ENCODE peak calls at places on chromosomes 3 and 15, in nine cellular contexts. W, V, G, F, C, Z, X, E and Q are unnamed samples.
A peak's percentile ranks its signal among the peaks of the same experiment; 100 is the strongest.

GRCh38 chr3:55185380-55185779 is 257.5 kb upstream of the LRTM1 start:
- DNase-seq in V (no peak), C (no peak), G (peak; percentile 61), W (no peak), E (no peak), X (no peak), Z (no peak), F (no peak), Q (no peak)

GRCh38 chr3:171266034-171266805 is 194.0 kb downstream of the TNIK start:
- DNase-seq in F (no peak), E (no peak), C (no peak), X (no peak), V (no peak), Z (no peak), G (no peak), W (no peak), Q (no peak)

GRCh38 chr3:134976948-134977347 is 181.9 kb downstream of the EPHB1 start:
- DNase-seq in W (no peak), X (no peak), V (no peak), E (no peak), C (no peak), G (no peak), Z (no peak), F (no peak), Q (no peak)

GRCh38 chr3:38985981-38986380 is 65.8 kb downstream of the SCN11A start:
- DNase-seq in V (no peak), G (peak; percentile 68), C (no peak), X (no peak), W (no peak), F (no peak), Z (no peak), E (no peak), Q (no peak)

GRCh38 chr3:16297991-16298885 is 33.2 kb downstream of the OXNAD1 start:
- DNase-seq in X (no peak), W (no peak), F (no peak), G (no peak), V (no peak), C (no peak), Z (no peak), E (no peak), Q (no peak)

GRCh38 chr3:21955406-21955805 is 204.4 kb upstream of the ZNF385D start:
- DNase-seq in W (no peak), G (no peak), X (no peak), F (no peak), C (no peak), V (no peak), Z (no peak), E (no peak), Q (no peak)

GRCh38 chr3:148600902-148601765 is 96.6 kb upstream of the AGTR1 start:
- DNase-seq in E (no peak), Z (no peak), C (no peak), F (no peak), V (no peak), W (no peak), X (no peak), G (no peak), Q (no peak)

GRCh38 chr3:88362428-88362827 is 212.7 kb downstream of the C3orf38 start:
- DNase-seq in V (no peak), Z (no peak), E (no peak), C (no peak), F (no peak), W (no peak), X (no peak), G (no peak), Q (no peak)

GRCh38 chr3:4019509-4019908 is 220.3 kb downstream of the LRRN1 start:
- DNase-seq in F (no peak), X (no peak), Z (no peak), W (no peak), C (no peak), G (no peak), V (no peak), E (no peak), Q (no peak)

GRCh38 chr3:44529927-44530326 is 25.1 kb upstream of the ZKSCAN7 start:
- DNase-seq in V (no peak), G (no peak), W (no peak), X (no peak), E (peak; percentile 42), Z (no peak), F (no peak), C (no peak), Q (no peak)

GRCh38 chr3:41632705-41633104 is 329.2 kb downstream of the ULK4 start:
- DNase-seq in C (no peak), Z (no peak), E (no peak), W (no peak), F (no peak), X (no peak), V (no peak), G (no peak), Q (no peak)

GRCh38 chr15:29120593-29121368 is 148.8 kb downstream of the NSMCE3 start:
- DNase-seq in E (no peak), V (no peak), Z (no peak), X (no peak), G (no peak), W (no peak), F (no peak), C (no peak), Q (no peak)

GRCh38 chr3:111610189-111610588 is 15.0 kb upstream of the ZBED2 start:
- DNase-seq in Z (no peak), W (no peak), V (no peak), E (no peak), X (no peak), G (no peak), C (no peak), F (peak; percentile 16), Q (no peak)

GRCh38 chr15:48803877-48804276 is 7.0 kb downstream of the CEP152 start:
- DNase-seq in C (no peak), W (no peak), X (no peak), E (no peak), Z (no peak), V (no peak), G (no peak), F (no peak), Q (no peak)

GRCh38 chr3:48716508-48716981 is 476 bp downstream of the IP6K2 start:
- DNase-seq in F (peak; percentile 10), E (no peak), C (peak; percentile 77), Z (peak; percentile 25), V (no peak), W (no peak), X (no peak), G (no peak), Q (no peak)

GRCh38 chr3:19885468-19885867 is 48.5 kb downstream of the EFHB start:
- DNase-seq in V (peak; percentile 40), F (no peak), X (no peak), W (no peak), C (no peak), E (peak; percentile 41), G (no peak), Z (no peak), Q (no peak)

GRCh38 chr3:184227481-184227935 is 1.9 kb upstream of the VWA5B2 start:
- DNase-seq in C (no peak), G (no peak), W (no peak), X (peak; percentile 27), Z (peak; percentile 57), F (peak; percentile 51), V (peak; percentile 62), E (peak; percentile 80), Q (no peak)

GRCh38 chr3:72891053-72891855 is 3.4 kb downstream of the GXYLT2 start:
- DNase-seq in F (no peak), Z (no peak), X (no peak), C (no peak), G (peak; percentile 99), E (no peak), W (peak; percentile 75), V (peak; percentile 85), Q (no peak)

GRCh38 chr15:78020007-78020406 is 57.5 kb downstream of the TBC1D2B start:
- DNase-seq in W (no peak), C (no peak), E (no peak), X (no peak), F (no peak), Z (no peak), G (no peak), V (no peak), Q (no peak)

GRCh38 chr3:46070458-46071136 is 43.3 kb upstream of the XCR1 start:
- DNase-seq in F (no peak), W (no peak), C (no peak), Z (no peak), X (no peak), V (no peak), G (no peak), E (no peak), Q (no peak)

GRCh38 chr15:60093273-60094067 is 89.4 kb downstream of the FOXB1 start:
- DNase-seq in E (no peak), G (no peak), V (no peak), F (no peak), Z (no peak), C (no peak), W (no peak), X (no peak), Q (no peak)

GRCh38 chr3:135248217-135248616 is 453.2 kb downstream of the EPHB1 start:
- DNase-seq in G (no peak), X (no peak), E (no peak), V (no peak), W (no peak), F (no peak), Z (no peak), C (no peak), Q (no peak)

GRCh38 chr15:70820214-70820613 is 33.7 kb downstream of the LARP6 start:
- DNase-seq in C (no peak), W (no peak), G (no peak), Z (no peak), V (no peak), E (no peak), F (no peak), X (no peak), Q (no peak)

GRCh38 chr3:25513642-25514266 is 85.7 kb downstream of the RARB start:
- DNase-seq in W (no peak), G (no peak), C (no peak), E (no peak), F (no peak), X (no peak), V (no peak), Z (no peak), Q (no peak)

GRCh38 chr3:161217496-161217895 is 3.6 kb upstream of the NMD3 start:
- DNase-seq in X (no peak), E (no peak), G (peak; percentile 24), V (peak; percentile 56), W (no peak), Z (no peak), C (no peak), F (no peak), Q (no peak)

GRCh38 chr3:27880969-27881892 is 159.1 kb upstream of the EOMES start:
- DNase-seq in C (peak; percentile 72), W (no peak), V (no peak), Z (no peak), E (no peak), G (no peak), F (no peak), X (no peak), Q (no peak)

GRCh38 chr3:84547971-84548970 is 410.5 kb upstream of the CADM2 start:
- DNase-seq in W (peak; percentile 22), F (no peak), V (peak; percentile 5), G (no peak), E (peak; percentile 31), X (no peak), Z (no peak), C (no peak), Q (no peak)

GRCh38 chr3:16715281-16715680 is 110.1 kb upstream of the DAZL start:
- DNase-seq in F (no peak), X (no peak), E (no peak), C (no peak), W (no peak), V (no peak), G (no peak), Z (no peak), Q (no peak)

GRCh38 chr3:127820871-127821853 is 1.2 kb downstream of the MGLL start:
- DNase-seq in C (peak; percentile 82), W (peak; percentile 49), E (peak; percentile 64), Z (no peak), X (no peak), F (no peak), V (no peak), G (no peak), Q (no peak)

GRCh38 chr3:104031598-104031997 is 1335.1 kb upstream of the ALCAM start:
- DNase-seq in F (no peak), W (no peak), E (no peak), Z (no peak), X (no peak), G (no peak), C (no peak), V (no peak), Q (no peak)

GRCh38 chr3:112376413-112376812 is 43.5 kb downstream of the CD200 start:
- DNase-seq in V (no peak), E (no peak), G (no peak), F (no peak), C (no peak), W (no peak), Z (no peak), X (no peak), Q (no peak)